ENCODE peak calls at places on chromosomes 11 and 22, in eight cellular contexts. L is WERI-Rb-1, N is glutamatergic neuron, E is Panc1, Q is fibroblast of villous mesenchyme, V is IMR-90, P is endothelial cell of umbilical vein, R is GM13976. G is an unnamed sample.

GRCh38 chr22:27641049-27641790 is 160.3 kb downstream of the MN1 start:
- DNase-seq in P (no peak), R (no peak), V (peak; percentile 29), E (no peak), N (no peak), Q (peak; percentile 59), L (no peak), G (no peak)

GRCh38 chr11:131674051-131674755 is 303.8 kb downstream of the NTM start:
- DNase-seq in E (peak; percentile 47), N (peak; percentile 88), Q (peak; percentile 56), P (peak; percentile 62), R (peak; percentile 79), V (peak; percentile 86), L (peak; percentile 60), G (peak; percentile 81)

GRCh38 chr22:33210129-33210784 is 152.1 kb upstream of the SYN3 start:
- DNase-seq in Q (peak; percentile 24), R (peak; percentile 85), P (peak; percentile 4), V (peak; percentile 9), E (no peak), L (peak; percentile 46), N (peak; percentile 36), G (peak; percentile 46)

GRCh38 chr11:73234403-73235181 is 16.5 kb downstream of the P2RY2 start:
- DNase-seq in E (no peak), Q (no peak), V (no peak), R (no peak), P (no peak), N (peak; percentile 8), L (no peak), G (no peak)

GRCh38 chr22:46710842-46711241 is 27.2 kb downstream of the CERK start:
- DNase-seq in V (no peak), N (no peak), L (no peak), E (no peak), P (no peak), Q (no peak), R (no peak), G (no peak)

GRCh38 chr11:128261011-128261421 is 326.3 kb downstream of the ETS1 start:
- DNase-seq in V (no peak), E (no peak), R (no peak), L (no peak), Q (no peak), P (no peak), N (no peak), G (no peak)

GRCh38 chr11:8333431-8334401 is 70.0 kb upstream of the LMO1 start:
- DNase-seq in L (peak; percentile 37), Q (no peak), E (no peak), R (no peak), V (no peak), N (no peak), P (no peak), G (no peak)

GRCh38 chr11:123590296-123590912 is 64.0 kb downstream of the SCN3B start:
- DNase-seq in E (no peak), N (no peak), V (peak; percentile 53), L (no peak), Q (peak; percentile 7), R (no peak), P (peak; percentile 95), G (peak; percentile 59)

GRCh38 chr11:69636512-69636866 is 4.5 kb upstream of the CCND1 start:
- DNase-seq in R (no peak), L (peak; percentile 41), N (peak; percentile 71), Q (peak; percentile 96), E (no peak), V (peak; percentile 90), P (peak; percentile 66), G (peak; percentile 90)

GRCh38 chr11:3105791-3106735 is 48.8 kb upstream of the CARS1 start:
- DNase-seq in V (no peak), Q (no peak), R (no peak), N (no peak), P (no peak), L (no peak), E (no peak), G (no peak)

GRCh38 chr11:83835423-83835822 is 549.3 kb upstream of the CCDC90B start:
- DNase-seq in V (peak; percentile 69), Q (no peak), P (no peak), E (no peak), L (no peak), N (no peak), R (peak; percentile 7), G (no peak)

GRCh38 chr11:73894725-73895335 is 18.0 kb downstream of the PAAF1 start:
- DNase-seq in E (no peak), V (peak; percentile 81), N (no peak), R (no peak), P (no peak), Q (no peak), L (no peak), G (peak; percentile 69)

GRCh38 chr22:39776295-39776694 is 117.3 kb downstream of the ENTHD1 start:
- DNase-seq in P (no peak), E (no peak), N (no peak), R (no peak), Q (no peak), L (no peak), V (no peak), G (no peak)

GRCh38 chr11:60871378-60872061 is 4.2 kb downstream of the ZP1 start:
- DNase-seq in E (no peak), Q (peak; percentile 45), P (no peak), L (peak; percentile 2), R (no peak), V (peak; percentile 42), N (no peak), G (peak; percentile 71)

GRCh38 chr11:116329354-116330090 is 443.3 kb downstream of the BUD13 start:
- DNase-seq in R (no peak), N (no peak), P (no peak), Q (no peak), E (no peak), V (no peak), L (no peak), G (no peak)

GRCh38 chr22:36027960-36028645 is 521 bp downstream of the RBFOX2 start:
- DNase-seq in R (peak; percentile 56), L (peak; percentile 22), E (no peak), N (peak; percentile 75), P (peak; percentile 46), Q (no peak), V (no peak), G (no peak)

GRCh38 chr11:77699425-77699824 is 61.8 kb upstream of the CLNS1A start:
- DNase-seq in V (no peak), N (no peak), Q (no peak), E (no peak), R (no peak), P (no peak), L (no peak), G (no peak)

GRCh38 chr11:67434395-67434881 is 3.0 kb downstream of the PTPRCAP start:
- DNase-seq in E (no peak), Q (no peak), L (no peak), N (no peak), P (no peak), V (no peak), R (no peak), G (no peak)

GRCh38 chr11:13834463-13834862 is 128.1 kb upstream of the SPON1 start:
- DNase-seq in Q (no peak), L (peak; percentile 22), R (no peak), V (no peak), N (peak; percentile 47), P (peak; percentile 4), E (no peak), G (no peak)
- TF ChIP-seq CTCF in Q (peak; percentile 55), L (peak; percentile 62), R (no peak), V (no peak), N (peak; percentile 72), P (peak; percentile 37), E (peak; percentile 39), G (peak; percentile 26)

DNA sequence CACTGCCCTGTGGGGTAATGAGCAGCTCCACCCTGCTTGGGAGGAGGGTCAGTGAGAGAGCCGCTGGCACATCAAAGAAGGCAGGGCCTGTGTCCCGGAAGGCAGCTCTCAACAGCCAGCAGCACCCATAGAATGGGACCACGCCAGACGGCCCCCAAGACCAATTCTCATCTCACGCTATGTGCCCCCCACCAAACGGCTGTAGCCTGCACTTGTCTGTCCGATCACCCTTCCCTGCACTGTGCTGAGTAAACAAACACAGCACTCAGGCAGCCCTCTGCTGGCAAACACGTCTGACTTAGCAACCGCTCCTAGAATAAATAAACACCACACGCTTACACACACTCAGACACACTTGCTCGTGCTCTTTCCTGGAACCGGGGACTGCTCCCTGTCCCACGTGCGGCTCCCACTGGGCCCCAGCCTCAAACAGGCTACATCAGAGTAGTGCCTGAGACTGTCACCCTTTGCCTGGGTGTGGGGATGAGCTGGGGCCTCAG is 53.2 kb upstream of the CDON start:
- DNase-seq in N (no peak), V (peak; percentile 95), L (peak; percentile 43), E (peak; percentile 8), P (peak; percentile 94), R (no peak), Q (peak; percentile 84), G (peak; percentile 44)
- TF ChIP-seq CTCF in N (no peak), V (peak; percentile 39), L (peak; percentile 48), E (no peak), P (no peak), R (no peak), Q (peak; percentile 35), G (no peak)

GRCh38 chr11:35461917-35462316 is 42.6 kb upstream of the SLC1A2 start:
- DNase-seq in P (no peak), V (no peak), R (no peak), Q (no peak), E (no peak), N (no peak), L (no peak), G (no peak)

GRCh38 chr11:35463211-35463810 is 44.0 kb upstream of the SLC1A2 start:
- DNase-seq in R (no peak), N (no peak), E (no peak), Q (no peak), P (no peak), V (no peak), L (no peak), G (no peak)

GRCh38 chr11:35466058-35466457 is 46.7 kb upstream of the SLC1A2 start:
- DNase-seq in N (no peak), E (no peak), R (no peak), L (no peak), P (no peak), Q (no peak), V (no peak), G (no peak)

GRCh38 chr11:35458846-35459245 is 39.5 kb upstream of the SLC1A2 start:
- DNase-seq in Q (peak; percentile 8), P (no peak), R (no peak), E (no peak), L (no peak), V (no peak), N (no peak), G (no peak)

GRCh38 chr11:35464308-35464707 is 45.0 kb upstream of the SLC1A2 start:
- DNase-seq in N (no peak), Q (no peak), E (no peak), L (no peak), R (no peak), P (no peak), V (no peak), G (no peak)
- TF ChIP-seq CTCF in N (no peak), Q (peak; percentile 31), E (peak; percentile 51), L (peak; percentile 64), R (no peak), P (no peak), V (peak; percentile 30), G (peak; percentile 7)

DNA sequence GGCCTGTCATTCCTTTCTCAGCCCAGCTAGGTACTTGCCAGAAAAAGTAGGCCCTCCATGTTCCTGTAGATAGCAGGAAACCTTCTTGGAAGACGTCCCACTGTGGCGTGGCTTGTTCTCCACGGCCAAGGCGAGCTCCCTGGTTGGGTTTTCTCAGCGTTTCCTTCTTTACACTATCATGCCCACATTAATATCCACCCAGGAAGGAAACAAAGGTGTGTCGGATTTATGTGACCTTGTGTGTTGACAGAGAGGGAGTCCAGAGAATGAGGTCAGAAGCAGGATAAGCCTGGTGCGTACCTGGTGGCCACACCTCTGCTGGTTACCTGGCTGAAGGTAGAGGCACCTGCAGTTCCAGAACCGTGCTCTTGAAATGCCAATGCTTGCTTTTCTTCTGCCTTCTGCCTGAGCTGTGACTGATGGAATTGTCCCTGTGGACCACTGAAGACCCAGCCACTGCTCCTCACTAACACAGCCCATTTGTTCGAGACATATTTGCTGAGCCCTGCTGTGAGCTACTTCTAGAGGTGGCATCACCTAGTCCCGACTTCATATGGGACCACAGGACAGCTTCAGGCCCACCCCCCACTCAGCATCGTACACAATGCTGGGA is 7.9 kb downstream of the ASPHD2 start:
- DNase-seq in P (no peak), E (no peak), R (no peak), Q (no peak), L (no peak), N (no peak), V (no peak), G (peak; percentile 24)
- TF ChIP-seq CTCF in P (no peak), E (no peak), R (no peak), Q (no peak), L (no peak), N (no peak), V (no peak), G (no peak)

G was measured in cardiac fibroblast.